ENCODE peak calls at places on chromosomes 7 and 10, in four cellular contexts. O, V, B and W are unnamed samples.
A peak's percentile ranks its signal among the peaks of the same experiment; 100 is the strongest.

GRCh38 chr7:115632636-115633035 is 397.9 kb downstream of the TFEC start:
- DNase-seq in O (no peak), V (no peak), B (no peak), W (no peak)

GRCh38 chr10:60384708-60385398 is 4.8 kb downstream of the ANK3 start:
- DNase-seq in O (no peak), V (no peak), B (no peak), W (no peak)

GRCh38 chr10:24737001-24737400 is 13.3 kb upstream of the ARHGAP21 start:
- DNase-seq in O (no peak), V (no peak), B (no peak), W (no peak)

GRCh38 chr7:44259547-44260457 is 59.0 kb downstream of the YKT6 start:
- DNase-seq in O (no peak), V (no peak), B (no peak), W (peak; percentile 3)

GRCh38 chr10:117533507-117534281 is 8.9 kb upstream of the EMX2 start:
- DNase-seq in O (no peak), V (no peak), B (no peak), W (no peak)

GRCh38 chr10:75532253-75532924 is 101.0 kb downstream of the LRMDA start:
- DNase-seq in O (no peak), V (no peak), B (no peak), W (no peak)

GRCh38 chr10:127196227-127196954 is at the start of gene INSYN2A:
- DNase-seq in O (peak; percentile 76), V (no peak), B (no peak), W (no peak)

GRCh38 chr10:101028446-101029244 is 2.3 kb downstream of the PDZD7 start:
- DNase-seq in O (no peak), V (no peak), B (no peak), W (no peak)

GRCh38 chr7:134140889-134141867 is 14.0 kb downstream of the LRGUK start:
- DNase-seq in O (peak; percentile 92), V (no peak), B (peak; percentile 90), W (peak; percentile 34)

GRCh38 chr7:45101748-45102147 is 9.7 kb downstream of the TBRG4 start:
- DNase-seq in O (no peak), V (no peak), B (no peak), W (no peak)

GRCh38 chr7:100629117-100629711 is 12.1 kb downstream of the TFR2 start:
- DNase-seq in O (peak; percentile 92), V (no peak), B (peak; percentile 61), W (no peak)

DNA sequence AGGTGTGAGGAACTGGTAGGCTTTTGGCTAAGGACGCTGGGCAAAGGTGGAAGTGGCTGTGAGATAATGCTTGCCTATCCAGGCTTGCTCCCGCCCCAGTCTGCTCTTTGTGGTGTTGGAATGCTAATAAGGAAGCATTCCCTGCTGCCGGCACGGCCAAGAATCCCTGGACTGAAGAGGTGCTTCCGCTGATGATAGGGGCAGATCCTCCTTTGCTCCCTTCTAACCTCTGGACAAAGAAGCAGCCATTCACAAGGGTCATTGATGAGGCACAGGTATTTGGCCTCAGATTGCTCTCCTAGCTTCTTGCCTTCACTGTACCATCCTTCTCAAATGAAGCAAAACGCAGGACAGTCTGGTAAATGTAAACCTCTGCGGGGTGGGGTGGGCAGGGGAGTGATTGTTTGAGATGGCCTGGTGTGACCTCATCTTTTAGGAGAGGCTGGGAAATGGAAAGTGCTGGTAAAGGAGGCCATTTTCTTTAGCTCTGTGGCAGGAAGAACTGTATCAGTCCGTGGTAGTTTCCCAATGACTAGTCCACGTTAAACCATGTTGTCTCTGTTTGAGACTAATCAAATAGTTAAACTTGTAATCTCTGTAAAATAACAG is 1.7 kb downstream of the PGAM1 start:
- DNase-seq in O (peak; percentile 73), V (no peak), B (no peak), W (peak; percentile 74)
- TF ChIP-seq BRCA1 in O (no peak), V (no peak), B (no peak), W (no peak)

GRCh38 chr7:1817061-1817712 is 147.1 kb downstream of the ELFN1 start:
- DNase-seq in O (no peak), V (no peak), B (no peak), W (no peak)
- TF ChIP-seq BRCA1 in O (no peak), V (no peak), B (no peak), W (no peak)

DNA sequence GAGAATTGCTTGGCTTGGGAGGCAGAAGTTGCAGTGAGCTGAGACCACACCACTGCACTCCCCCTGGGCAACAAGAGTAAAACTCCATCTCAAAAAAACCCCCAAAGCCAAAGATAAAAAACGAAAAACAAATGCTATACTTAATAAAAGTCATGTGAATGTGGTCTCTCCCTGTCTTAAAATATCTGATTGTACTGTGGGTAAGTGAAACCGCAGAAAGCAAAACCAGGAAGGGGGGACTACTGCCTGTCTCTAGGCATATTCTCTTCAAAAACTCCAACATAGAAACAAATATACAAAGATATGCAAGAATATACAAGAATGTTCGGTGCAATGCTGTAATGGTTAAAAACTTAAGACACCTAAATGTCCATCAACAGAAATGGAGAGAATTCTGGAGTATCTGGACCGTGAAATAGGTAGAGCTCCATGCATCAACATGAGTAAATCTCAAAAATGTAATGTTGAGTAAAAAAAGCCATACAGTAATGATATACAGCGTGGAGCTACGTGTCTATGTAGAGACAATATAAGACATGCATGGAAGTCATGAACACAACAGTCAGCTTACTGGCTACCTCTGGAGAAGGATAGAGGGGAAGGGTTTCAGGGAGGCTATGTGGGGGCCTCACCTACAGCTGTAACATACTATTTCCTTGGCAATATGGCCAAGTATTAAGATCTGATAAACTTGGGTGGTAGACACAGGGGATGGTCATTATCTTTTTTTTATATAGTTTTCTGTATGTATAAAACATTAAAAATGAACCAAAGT is 2.1 kb downstream of the ZNF394 start:
- DNase-seq in O (no peak), V (no peak), B (no peak), W (no peak)
- TF ChIP-seq BRCA1 in O (no peak), V (no peak), B (no peak), W (no peak)

DNA sequence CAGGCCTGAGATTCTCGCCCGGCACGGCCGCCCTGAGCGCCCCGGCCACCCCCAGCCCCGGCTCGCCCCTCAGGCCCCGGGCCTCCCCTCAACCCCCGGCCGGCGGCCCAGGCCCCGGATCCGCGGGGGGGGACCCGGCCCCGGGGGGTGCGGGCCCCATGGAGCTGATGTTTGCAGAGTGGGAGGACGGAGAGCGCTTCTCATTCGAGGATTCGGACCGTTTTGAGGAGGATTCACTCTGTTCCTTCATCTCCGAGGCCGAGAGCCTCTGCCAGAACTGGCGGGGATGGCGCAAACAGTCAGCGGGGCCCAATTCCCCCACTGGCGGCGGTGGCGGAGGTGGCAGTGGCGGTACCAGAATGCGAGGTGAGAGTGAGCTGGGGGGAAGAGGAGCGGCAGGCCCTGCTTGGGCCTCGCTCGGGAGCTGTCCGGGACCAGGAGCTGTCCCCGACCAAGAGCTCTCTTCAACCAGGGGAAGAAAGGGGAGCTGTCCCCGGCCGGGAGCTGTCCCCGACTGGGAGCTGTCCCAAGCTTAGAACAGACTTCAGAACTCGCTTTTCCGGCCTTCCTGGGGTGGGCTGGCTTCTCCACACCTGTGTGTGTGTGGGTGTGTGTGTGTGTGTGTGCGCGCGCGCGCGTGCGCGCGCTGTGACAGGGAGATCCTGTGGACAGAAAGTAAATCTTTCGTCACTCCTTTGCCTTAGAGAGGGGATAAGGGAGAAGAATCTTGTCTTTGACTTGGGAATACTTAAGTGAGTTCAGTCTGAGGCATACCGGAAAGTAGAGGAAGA is 510 bp downstream of the ZSWIM8 start:
- DNase-seq in O (peak; percentile 57), V (no peak), B (peak; percentile 63), W (no peak)
- TF ChIP-seq BRCA1 in O (no peak), V (no peak), B (no peak), W (no peak)

DNA sequence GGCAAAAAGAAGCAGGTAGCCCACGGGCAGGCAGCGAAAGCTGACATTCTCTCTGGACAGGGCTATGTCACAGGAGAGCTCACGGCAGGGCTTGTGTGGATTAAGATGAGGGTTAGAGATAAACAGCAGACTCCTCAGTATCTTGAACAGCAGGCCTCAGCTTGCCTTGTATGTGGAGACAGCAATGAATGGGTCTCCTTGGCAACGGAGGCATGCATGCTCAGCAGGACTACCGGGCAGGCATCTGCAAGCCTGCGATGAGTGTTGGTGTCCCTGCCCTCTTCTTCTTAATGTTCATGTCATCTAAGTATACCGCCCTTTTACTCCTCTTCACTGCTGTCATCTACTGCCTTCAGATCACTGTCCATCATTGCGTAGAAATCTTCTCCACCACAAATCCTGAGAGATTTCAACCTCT is 81.9 kb upstream of the C1GALT1 start:
- DNase-seq in O (peak; percentile 58), V (no peak), B (peak; percentile 91), W (no peak)
- TF ChIP-seq BRCA1 in O (no peak), V (no peak), B (no peak), W (no peak)

GRCh38 chr7:116966606-116967005 is 13.3 kb downstream of the ST7 start:
- DNase-seq in O (no peak), V (no peak), B (no peak), W (no peak)
- TF ChIP-seq BRCA1 in O (no peak), V (no peak), B (no peak), W (no peak)

DNA sequence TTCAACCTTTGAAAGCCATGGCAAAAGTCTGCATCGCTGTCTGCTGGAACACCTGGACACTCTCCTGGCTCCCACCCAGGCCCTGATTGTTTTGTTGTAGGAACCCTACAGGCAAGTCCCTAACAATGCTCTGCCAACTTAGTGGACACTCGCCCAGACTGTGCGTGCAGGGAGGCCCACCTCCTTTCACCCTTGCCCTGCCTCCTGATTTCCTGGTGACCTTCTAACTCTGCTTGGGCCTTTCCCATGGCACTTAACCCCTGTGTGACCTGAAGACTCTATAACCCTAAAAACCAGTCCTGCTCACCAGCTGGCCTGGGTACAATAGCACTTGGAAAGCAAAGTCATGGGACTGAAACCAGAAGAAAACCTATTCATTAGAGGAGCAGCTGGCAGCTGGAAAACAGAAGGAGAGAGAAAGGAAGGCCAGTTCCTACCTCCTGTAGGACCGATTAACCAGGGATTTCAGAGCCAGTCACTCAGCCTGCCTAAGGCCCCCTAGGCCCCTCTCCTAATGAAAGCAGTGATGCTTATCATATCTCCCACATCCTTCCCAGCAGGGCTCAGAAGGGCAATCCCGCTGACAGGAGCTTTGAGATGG is 82.7 kb upstream of the KMT2E start:
- DNase-seq in O (no peak), V (no peak), B (no peak), W (no peak)
- TF ChIP-seq BRCA1 in O (no peak), V (no peak), B (no peak), W (no peak)

GRCh38 chr10:93719901-93720300 is 17.5 kb upstream of the FRA10AC1 start:
- DNase-seq in O (no peak), V (no peak), B (no peak), W (no peak)

GRCh38 chr10:93715345-93715744 is 13.0 kb upstream of the FRA10AC1 start:
- DNase-seq in O (no peak), V (peak; percentile 89), B (no peak), W (no peak)

GRCh38 chr10:93718937-93719725 is 16.7 kb upstream of the FRA10AC1 start:
- DNase-seq in O (no peak), V (no peak), B (no peak), W (no peak)

GRCh38 chr10:93712593-93712992 is 10.2 kb upstream of the FRA10AC1 start:
- DNase-seq in O (no peak), V (no peak), B (no peak), W (no peak)

GRCh38 chr10:93716771-93717170 is 14.4 kb upstream of the FRA10AC1 start:
- DNase-seq in O (no peak), V (no peak), B (no peak), W (no peak)
- TF ChIP-seq BRCA1 in O (no peak), V (no peak), B (no peak), W (no peak)